ENCODE peak calls at places on chromosomes 7 and 10, in eight cellular contexts. R, K, Q, E, T, V, F and H are unnamed samples.

GRCh38 chr10:119343001-119343601 is 135.7 kb downstream of the GRK5 start:
- DNase-seq in R (no peak), V (no peak), K (peak; percentile 58), E (no peak), F (no peak), T (no peak), Q (no peak), H (no peak)

GRCh38 chr7:122884186-122884585 is 2.1 kb downstream of the CADPS2 start:
- DNase-seq in T (no peak), Q (no peak), V (no peak), E (no peak), F (no peak), K (no peak), R (no peak), H (no peak)

GRCh38 chr7:30846378-30846777 is 65.3 kb upstream of the AQP1 start:
- DNase-seq in V (no peak), T (peak; percentile 68), K (peak; percentile 42), E (no peak), F (no peak), Q (no peak), R (no peak), H (no peak)

GRCh38 chr7:132249591-132249971 is 326.7 kb downstream of the PLXNA4 start:
- DNase-seq in T (no peak), R (no peak), V (no peak), K (no peak), E (no peak), F (no peak), Q (no peak), H (peak; percentile 52)

GRCh38 chr10:122263971-122264370 is 7.1 kb upstream of the BTBD16 start:
- DNase-seq in T (peak; percentile 5), V (no peak), F (no peak), Q (no peak), K (no peak), R (peak; percentile 89), E (peak; percentile 85), H (no peak)

GRCh38 chr7:50677279-50677996 is 105.3 kb downstream of the GRB10 start:
- DNase-seq in R (no peak), T (no peak), E (no peak), Q (peak; percentile 70), K (no peak), V (no peak), F (no peak), H (no peak)

GRCh38 chr7:2738766-2739549 is 51.0 kb downstream of the AMZ1 start:
- DNase-seq in Q (peak; percentile 44), K (peak; percentile 65), R (no peak), F (no peak), V (no peak), T (peak; percentile 41), E (no peak), H (peak; percentile 64)

GRCh38 chr7:36806897-36807296 is 82.6 kb upstream of the AOAH start:
- DNase-seq in F (no peak), K (no peak), T (no peak), R (no peak), V (no peak), Q (no peak), E (no peak), H (no peak)

GRCh38 chr10:97047788-97048187 is 138.0 kb downstream of the SLIT1 start:
- DNase-seq in K (no peak), T (peak; percentile 51), E (no peak), Q (no peak), R (no peak), V (no peak), F (no peak), H (no peak)

GRCh38 chr7:151831606-151832005 is 45.3 kb downstream of the PRKAG2 start:
- DNase-seq in T (no peak), E (no peak), Q (no peak), V (no peak), F (no peak), K (no peak), R (no peak), H (no peak)

GRCh38 chr7:128311-129080 is 63.9 kb upstream of the FAM20C start:
- DNase-seq in R (no peak), K (no peak), T (no peak), V (no peak), E (no peak), F (no peak), Q (no peak), H (no peak)

GRCh38 chr7:153389261-153389660 is 629.7 kb downstream of the ACTR3B start:
- DNase-seq in E (no peak), V (no peak), F (no peak), T (no peak), K (no peak), Q (no peak), R (no peak), H (no peak)

GRCh38 chr7:74464931-74465906 is 11.5 kb downstream of the GTF2IRD1 start:
- DNase-seq in K (no peak), T (no peak), F (no peak), Q (no peak), V (no peak), R (no peak), E (no peak), H (no peak)

GRCh38 chr7:42014625-42015412 is 222.2 kb downstream of the GLI3 start:
- DNase-seq in T (no peak), F (no peak), V (no peak), K (no peak), Q (no peak), E (peak; percentile 68), R (peak; percentile 47), H (no peak)

GRCh38 chr7:97971120-97971989 is 18.6 kb downstream of the OCM2 start:
- DNase-seq in T (no peak), E (peak; percentile 33), Q (no peak), F (no peak), R (peak; percentile 18), V (no peak), K (no peak), H (no peak)
- H3K27ac ChIP-seq in T (peak overlapping the region; percentile 92), E (peak overlapping the region; percentile 48), Q (peak overlapping the region; percentile 29), F (peak overlapping the region; percentile 66), R (peak overlapping the region; percentile 13), V (peak overlapping the region; percentile 71), K (peak overlapping the region; percentile 91), H (peak overlapping the region; percentile 80)

GRCh38 chr10:86632951-86633350 is 21.4 kb upstream of the OPN4 start:
- DNase-seq in T (no peak), R (no peak), F (no peak), K (no peak), E (no peak), Q (no peak), V (no peak), H (no peak)

GRCh38 chr10:86630079-86630478 is 24.3 kb upstream of the OPN4 start:
- DNase-seq in Q (no peak), F (no peak), K (no peak), E (peak; percentile 28), T (no peak), R (no peak), V (no peak), H (no peak)

GRCh38 chr10:86635402-86635801 is 18.9 kb upstream of the OPN4 start:
- DNase-seq in Q (no peak), E (peak; percentile 62), T (no peak), R (peak; percentile 49), F (no peak), K (no peak), V (no peak), H (no peak)

DNA sequence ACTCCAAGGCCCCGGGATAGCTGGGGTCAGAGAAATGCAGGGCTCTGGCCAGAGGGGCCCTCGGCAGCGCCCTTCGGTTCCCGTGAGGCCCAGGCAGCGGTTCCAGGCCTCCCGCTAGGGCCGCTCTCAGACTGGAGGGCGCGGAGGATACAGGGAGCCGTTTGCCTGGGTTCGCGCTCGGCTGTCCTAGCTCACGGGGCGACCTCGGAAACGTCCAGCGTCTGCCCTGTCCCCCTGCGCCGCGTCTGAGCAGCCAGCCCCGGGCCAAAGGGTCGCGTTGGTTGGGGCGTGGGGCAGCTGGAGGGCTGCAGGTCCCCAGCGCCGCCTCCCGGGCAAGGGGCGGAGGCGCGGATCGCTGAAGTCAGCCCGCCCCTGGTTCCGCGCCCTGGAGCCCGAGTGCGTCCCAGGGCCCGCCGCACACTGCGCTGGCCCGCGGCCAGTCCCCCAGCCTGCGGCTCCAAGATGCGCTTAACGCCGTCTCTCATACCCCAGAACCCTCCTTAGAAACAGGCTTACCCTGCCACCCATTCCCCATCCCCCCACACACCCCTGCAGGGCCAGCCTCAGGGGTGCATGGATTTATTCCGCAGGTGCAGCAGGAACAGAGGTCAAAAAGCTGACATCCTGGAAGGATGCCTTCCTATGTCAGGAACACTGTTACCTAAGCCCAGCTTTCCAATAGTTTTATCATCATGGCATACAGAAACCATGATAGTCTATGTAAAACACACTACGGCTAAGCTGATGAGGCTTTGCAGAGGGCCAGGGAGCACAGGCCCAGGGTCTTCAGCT is 22.1 kb upstream of the OPN4 start:
- DNase-seq in R (no peak), T (no peak), V (no peak), Q (no peak), K (no peak), E (peak; percentile 20), F (no peak), H (no peak)
- H3K4me3 ChIP-seq in R (peak overlapping the region; percentile 54), T (peak overlapping the region; percentile 42), V (peak overlapping the region; percentile 62), Q (no peak overlapping the region), K (peak overlapping the region; percentile 45), E (no peak overlapping the region), F (peak overlapping the region; percentile 26), H (peak overlapping the region; percentile 56)

GRCh38 chr10:124027306-124028050 is 65.9 kb downstream of the CHST15 start:
- DNase-seq in Q (no peak), F (no peak), R (no peak), V (no peak), E (no peak), K (peak; percentile 41), T (no peak), H (no peak)

GRCh38 chr10:124025152-124025551 is 68.2 kb downstream of the CHST15 start:
- DNase-seq in V (no peak), F (no peak), R (no peak), T (no peak), K (peak; percentile 58), Q (no peak), E (no peak), H (no peak)

GRCh38 chr10:124026337-124026939 is 67.0 kb downstream of the CHST15 start:
- DNase-seq in E (no peak), F (no peak), K (peak; percentile 56), R (no peak), T (no peak), V (no peak), Q (no peak), H (no peak)

GRCh38 chr10:124028700-124029487 is 64.5 kb downstream of the CHST15 start:
- DNase-seq in T (no peak), Q (no peak), E (no peak), V (no peak), F (no peak), R (no peak), K (peak; percentile 59), H (no peak)

GRCh38 chr10:124025638-124026336 is 67.6 kb downstream of the CHST15 start:
- DNase-seq in K (peak; percentile 67), R (no peak), Q (no peak), T (peak; percentile 79), V (no peak), E (peak; percentile 50), F (no peak), H (no peak)
- TF ChIP-seq CTCF in K (peak; percentile 71), R (peak; percentile 55), Q (peak; percentile 28), T (peak; percentile 68), V (peak; percentile 61), E (peak; percentile 25), F (no peak), H (no peak)

DNA sequence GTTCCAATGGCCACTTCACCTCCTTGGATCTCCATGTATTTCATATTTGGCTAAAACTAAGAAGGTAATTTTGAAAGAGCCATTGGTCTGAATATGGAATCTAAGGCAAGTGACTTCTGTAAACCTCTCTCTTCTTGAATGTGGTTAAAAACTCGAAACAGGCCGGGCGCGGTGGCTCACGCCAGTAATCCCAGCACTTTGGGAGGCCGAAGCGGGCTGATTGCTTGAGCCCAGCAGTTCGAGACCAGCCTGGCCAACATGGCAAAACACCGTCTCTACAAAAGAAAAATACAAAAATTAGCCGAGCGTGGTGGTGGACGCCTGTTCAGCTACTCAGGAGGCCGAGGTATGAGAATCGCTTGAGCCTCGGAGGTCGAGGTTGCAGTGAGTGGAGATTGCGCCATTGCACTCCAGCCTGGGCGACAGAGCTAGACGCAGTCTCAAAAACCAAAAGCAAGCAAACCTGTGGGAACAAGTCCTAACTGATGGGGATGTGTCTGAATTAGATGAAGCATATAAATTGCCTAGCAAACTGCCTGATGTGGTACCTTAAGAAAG is 2.2 kb downstream of the LANCL2 start:
- DNase-seq in Q (no peak), R (no peak), F (no peak), K (no peak), E (no peak), T (no peak), V (no peak), H (no peak)
- H3K27ac ChIP-seq in Q (no peak overlapping the region), R (no peak overlapping the region), F (no peak overlapping the region), K (peak overlapping the region; percentile 99), E (peak overlapping the region; percentile 99), T (no peak overlapping the region), V (no peak overlapping the region), H (no peak overlapping the region)